ENCODE peak calls at places on chromosomes 11 and 22, in four cellular contexts. One of them, this sample, is unnamed.

GRCh38 chr22:32644252-32645100 is 157.0 kb upstream of the TIMP3 start:
- DNase-seq in A549: no peak
- DNase-seq in K562: no peak
- DNase-seq in HepG2: peak
- DNase-seq in this sample: no peak

GRCh38 chr11:11563193-11563592 is 58.6 kb downstream of the GALNT18 start:
- DNase-seq in A549: no peak
- DNase-seq in K562: no peak
- DNase-seq in HepG2: no peak
- DNase-seq in this sample: no peak

GRCh38 chr11:116837231-116838091 is at the start of gene APOA1:
- DNase-seq in A549: no peak
- DNase-seq in K562: no peak
- DNase-seq in HepG2: peak
- DNase-seq in this sample: no peak

GRCh38 chr22:43424865-43425630 is 13.2 kb downstream of the MPPED1 start:
- DNase-seq in A549: no peak
- DNase-seq in K562: no peak
- DNase-seq in HepG2: no peak
- DNase-seq in this sample: no peak

GRCh38 chr22:25200967-25201366 is 1.3 kb downstream of the CRYBB3 start:
- DNase-seq in A549: no peak
- DNase-seq in K562: no peak
- DNase-seq in HepG2: no peak
- DNase-seq in this sample: no peak

GRCh38 chr22:27754247-27754887 is 47.2 kb downstream of the MN1 start:
- DNase-seq in A549: no peak
- DNase-seq in K562: no peak
- DNase-seq in HepG2: no peak
- DNase-seq in this sample: no peak

GRCh38 chr11:41301023-41301422 is 158.4 kb downstream of the LRRC4C start:
- DNase-seq in A549: no peak
- DNase-seq in K562: no peak
- DNase-seq in HepG2: no peak
- DNase-seq in this sample: no peak

GRCh38 chr11:128180446-128181089 is 406.8 kb downstream of the ETS1 start:
- DNase-seq in A549: peak
- DNase-seq in K562: no peak
- DNase-seq in HepG2: no peak
- DNase-seq in this sample: no peak

GRCh38 chr11:46247664-46248063 is 29.8 kb upstream of the CREB3L1 start:
- DNase-seq in A549: peak
- DNase-seq in K562: peak
- DNase-seq in HepG2: peak
- DNase-seq in this sample: peak
- TF ChIP-seq NR3C1 in A549: no peak
- TF ChIP-seq NR3C1 in K562: no peak
- TF ChIP-seq NR3C1 in HepG2: no peak
- TF ChIP-seq NR3C1 in this sample: no peak

DNA sequence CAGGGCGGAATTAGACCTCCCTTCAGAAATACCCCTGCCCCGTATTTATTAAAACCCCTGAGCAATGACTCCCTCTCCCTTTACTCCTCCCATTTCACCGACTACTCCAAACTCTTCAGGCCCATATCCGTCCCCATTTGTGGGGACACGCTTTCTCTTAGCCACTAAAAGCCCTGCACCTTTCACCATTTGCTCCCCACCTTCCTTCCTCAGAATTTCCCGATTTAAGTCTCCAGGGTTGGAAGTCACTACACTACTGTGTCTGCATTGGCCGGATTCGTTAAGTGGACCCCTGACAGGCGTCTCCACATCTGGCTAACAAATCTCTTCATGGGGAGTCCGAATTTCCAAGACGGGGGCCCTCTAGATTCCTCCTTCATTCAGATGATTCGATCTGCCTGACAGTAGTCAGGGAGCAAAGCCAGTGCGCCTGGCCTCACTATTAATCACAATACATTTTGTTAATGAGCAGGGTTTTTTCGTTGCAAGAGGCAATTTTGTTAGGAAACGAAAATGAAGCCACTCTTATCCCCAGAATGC is 4.5 kb downstream of the SLC17A6 start:
- DNase-seq in A549: no peak
- DNase-seq in K562: no peak
- DNase-seq in HepG2: no peak
- DNase-seq in this sample: no peak
- TF ChIP-seq NR3C1 in A549: no peak
- TF ChIP-seq NR3C1 in K562: no peak
- TF ChIP-seq NR3C1 in HepG2: no peak
- TF ChIP-seq NR3C1 in this sample: no peak

DNA sequence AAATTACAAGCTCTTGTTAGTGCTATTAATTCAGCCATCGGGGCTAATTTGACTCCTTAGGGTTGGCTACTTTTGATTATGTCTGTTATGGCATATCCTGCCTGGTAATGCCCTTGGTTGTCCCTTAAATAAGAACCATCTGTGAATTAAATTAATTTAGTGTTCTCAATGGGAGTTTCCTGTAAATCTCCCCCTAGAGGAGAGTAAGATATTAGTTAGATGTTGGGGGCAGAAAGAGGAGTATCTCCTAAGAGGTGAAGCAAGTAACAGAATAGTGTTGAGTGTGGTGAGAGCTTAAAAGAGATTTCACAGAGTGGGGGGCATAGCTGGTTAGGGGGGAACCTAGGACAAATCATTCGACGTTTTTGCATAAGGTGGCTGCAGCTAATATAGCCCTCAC is 1126.9 kb downstream of the JRKL start:
- DNase-seq in A549: no peak
- DNase-seq in K562: no peak
- DNase-seq in HepG2: no peak
- DNase-seq in this sample: no peak
- TF ChIP-seq NR3C1 in A549: no peak
- TF ChIP-seq NR3C1 in K562: no peak
- TF ChIP-seq NR3C1 in HepG2: no peak
- TF ChIP-seq NR3C1 in this sample: no peak

DNA sequence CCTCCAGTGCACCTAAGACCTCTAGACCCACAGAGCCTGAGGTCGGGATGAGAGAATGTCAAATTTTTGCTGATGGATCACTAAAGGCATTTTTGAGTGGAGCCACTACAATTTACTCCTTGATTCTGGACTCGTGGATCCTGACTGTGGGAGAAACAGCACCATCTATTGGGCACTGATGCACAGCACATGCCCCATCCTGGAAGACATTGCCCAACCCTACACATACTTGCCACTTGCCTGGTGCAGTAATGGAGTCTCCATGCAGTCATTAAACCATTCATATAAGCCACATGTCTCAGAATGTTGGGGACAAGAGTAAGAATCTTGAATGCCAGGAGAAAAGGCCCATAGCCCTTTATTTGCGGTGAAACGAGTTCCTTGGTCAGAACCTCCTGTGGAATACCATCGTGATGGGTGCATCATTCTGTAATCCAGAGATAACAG is 103.9 kb downstream of the GGTLC2 start:
- DNase-seq in A549: no peak
- DNase-seq in K562: peak
- DNase-seq in HepG2: peak
- DNase-seq in this sample: peak
- TF ChIP-seq NR3C1 in A549: no peak
- TF ChIP-seq NR3C1 in K562: no peak
- TF ChIP-seq NR3C1 in HepG2: no peak
- TF ChIP-seq NR3C1 in this sample: no peak

GRCh38 chr11:118008271-118008903 is 22.2 kb downstream of the IL10RA start:
- DNase-seq in A549: no peak
- DNase-seq in K562: no peak
- DNase-seq in HepG2: no peak
- DNase-seq in this sample: no peak

GRCh38 chr11:118004543-118005223 is 18.5 kb downstream of the IL10RA start:
- DNase-seq in A549: no peak
- DNase-seq in K562: peak
- DNase-seq in HepG2: no peak
- DNase-seq in this sample: no peak

GRCh38 chr11:118007040-118007439 is 20.8 kb downstream of the IL10RA start:
- DNase-seq in A549: no peak
- DNase-seq in K562: peak
- DNase-seq in HepG2: no peak
- DNase-seq in this sample: no peak

GRCh38 chr11:118005224-118006152 is 19.3 kb downstream of the IL10RA start:
- DNase-seq in A549: no peak
- DNase-seq in K562: peak
- DNase-seq in HepG2: no peak
- DNase-seq in this sample: no peak

GRCh38 chr11:118006153-118006534 is 19.9 kb downstream of the IL10RA start:
- DNase-seq in A549: no peak
- DNase-seq in K562: no peak
- DNase-seq in HepG2: no peak
- DNase-seq in this sample: no peak
- TF ChIP-seq NR3C1 in A549: no peak
- TF ChIP-seq NR3C1 in K562: no peak
- TF ChIP-seq NR3C1 in HepG2: no peak
- TF ChIP-seq NR3C1 in this sample: no peak

DNA sequence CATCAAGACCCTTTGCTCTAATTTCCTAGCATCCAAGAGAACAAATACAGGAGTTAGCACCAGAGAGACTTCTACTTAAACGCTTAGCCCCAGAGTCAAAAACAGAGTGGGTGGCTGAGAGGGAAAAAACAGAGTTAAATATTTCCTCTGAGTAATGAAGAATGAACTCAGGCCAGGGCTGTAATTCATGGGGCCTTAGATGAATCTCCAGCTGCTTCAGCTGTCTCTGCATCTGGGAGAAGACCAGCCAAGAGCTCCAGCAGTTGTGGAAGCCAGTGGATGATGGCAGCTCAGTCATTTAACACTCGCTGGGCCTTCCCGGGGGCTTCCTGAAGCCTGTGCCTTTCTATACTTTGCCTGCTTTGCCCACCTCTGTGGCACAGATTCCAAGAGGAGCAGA is 5.7 kb upstream of the ADAMTS15 start:
- DNase-seq in A549: no peak
- DNase-seq in K562: no peak
- DNase-seq in HepG2: no peak
- DNase-seq in this sample: no peak
- TF ChIP-seq NR3C1 in A549: no peak
- TF ChIP-seq NR3C1 in K562: no peak
- TF ChIP-seq NR3C1 in HepG2: no peak
- TF ChIP-seq NR3C1 in this sample: no peak

DNA sequence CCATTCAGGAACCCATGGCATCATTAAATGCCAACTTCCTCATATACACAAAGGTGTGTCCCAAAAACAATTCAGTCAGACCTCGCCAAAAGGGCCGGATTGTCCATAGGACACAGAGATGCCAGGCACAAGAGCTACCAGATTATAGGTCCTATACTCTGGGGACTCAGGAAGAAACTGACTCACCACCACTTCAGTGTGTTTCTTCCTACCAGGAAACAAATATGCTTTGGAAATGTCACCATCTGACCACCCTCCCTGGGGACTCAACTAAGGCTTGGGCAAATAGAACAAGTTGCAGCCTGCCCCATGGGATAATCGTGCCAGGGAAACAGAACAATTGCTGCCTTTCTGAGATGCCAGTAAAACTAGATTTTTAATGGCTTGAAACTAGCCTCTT is 11.7 kb downstream of the POU2AF3 start:
- DNase-seq in A549: no peak
- DNase-seq in K562: no peak
- DNase-seq in HepG2: no peak
- DNase-seq in this sample: no peak
- TF ChIP-seq NR3C1 in A549: no peak
- TF ChIP-seq NR3C1 in K562: no peak
- TF ChIP-seq NR3C1 in HepG2: no peak
- TF ChIP-seq NR3C1 in this sample: no peak

GRCh38 chr11:133679896-133680295 is 147.6 kb upstream of the OPCML start:
- DNase-seq in A549: no peak
- DNase-seq in K562: no peak
- DNase-seq in HepG2: no peak
- DNase-seq in this sample: no peak

GRCh38 chr11:133678211-133678610 is 145.9 kb upstream of the OPCML start:
- DNase-seq in A549: no peak
- DNase-seq in K562: no peak
- DNase-seq in HepG2: no peak
- DNase-seq in this sample: no peak

DNA sequence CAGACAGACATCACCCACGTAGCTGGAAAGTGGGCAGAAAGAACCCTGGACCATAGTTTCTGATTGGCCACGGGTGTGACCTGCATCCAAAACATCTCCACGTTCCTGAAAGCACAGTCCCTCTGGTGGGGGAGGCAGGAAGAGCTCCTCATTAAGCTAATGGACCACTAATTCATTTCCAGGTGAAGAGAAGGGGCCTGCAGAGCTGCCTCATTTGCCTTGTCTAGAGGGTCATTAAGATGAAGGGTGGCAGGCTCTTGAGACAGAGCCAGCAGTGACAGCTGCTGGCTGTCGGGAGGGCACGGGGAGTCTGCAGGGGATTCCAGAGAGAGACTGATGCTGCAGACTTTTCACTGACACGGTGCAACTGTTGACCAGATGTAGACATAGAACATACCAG is 149.6 kb upstream of the OPCML start:
- DNase-seq in A549: no peak
- DNase-seq in K562: no peak
- DNase-seq in HepG2: no peak
- DNase-seq in this sample: peak
- TF ChIP-seq NR3C1 in A549: no peak
- TF ChIP-seq NR3C1 in K562: no peak
- TF ChIP-seq NR3C1 in HepG2: no peak
- TF ChIP-seq NR3C1 in this sample: no peak

GRCh38 chr11:47980907-47981621 is 705 bp downstream of the PTPRJ start:
- DNase-seq in A549: peak
- DNase-seq in K562: peak
- DNase-seq in HepG2: no peak
- DNase-seq in this sample: peak
- TF ChIP-seq NR3C1 in A549: no peak
- TF ChIP-seq NR3C1 in K562: no peak
- TF ChIP-seq NR3C1 in HepG2: no peak
- TF ChIP-seq NR3C1 in this sample: no peak

DNA sequence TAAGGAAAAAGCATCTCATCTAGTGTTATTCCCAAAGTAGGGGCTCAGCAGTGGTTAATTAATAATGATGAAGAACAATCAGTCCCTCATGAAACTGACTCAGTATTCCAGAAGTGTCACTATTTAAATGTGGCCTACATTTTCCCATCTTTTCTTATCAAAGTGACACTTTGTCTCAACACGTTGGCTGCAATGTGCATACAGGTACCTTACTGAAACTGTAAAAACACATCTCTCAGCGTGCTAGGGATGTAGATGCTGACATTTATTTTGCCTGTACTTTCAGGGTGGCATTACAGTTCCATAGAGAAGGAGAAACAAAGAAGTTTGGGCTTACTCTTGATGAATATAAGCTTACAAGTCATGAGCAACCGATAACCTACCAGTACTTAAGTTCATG is 58.3 kb upstream of the FAT3 start:
- DNase-seq in A549: no peak
- DNase-seq in K562: no peak
- DNase-seq in HepG2: no peak
- DNase-seq in this sample: no peak
- TF ChIP-seq NR3C1 in A549: no peak
- TF ChIP-seq NR3C1 in K562: no peak
- TF ChIP-seq NR3C1 in HepG2: no peak
- TF ChIP-seq NR3C1 in this sample: no peak

This sample was measured in WTC11.